ENCODE peak calls at places on chromosomes 3 and 15, in five cellular contexts. K is tibial artery, M is Panc1, A is uterus, R is mammary epithelial cell. Z is an unnamed sample.

GRCh38 chr3:28349397-28350000 is 875 bp upstream of the AZI2 start:
- DNase-seq in R (no peak), A (no peak), M (no peak), K (no peak), Z (no peak)

GRCh38 chr3:142958707-142959106 is 4.8 kb downstream of the PAQR9 start:
- DNase-seq in M (peak; percentile 17), K (no peak), R (peak; percentile 98), A (no peak), Z (no peak)

GRCh38 chr3:142987080-142987700 is 14.2 kb upstream of the U2SURP start:
- DNase-seq in M (no peak), A (no peak), R (peak; percentile 27), K (no peak), Z (no peak)

GRCh38 chr3:106542101-106542769 is 673.4 kb upstream of the CBLB start:
- DNase-seq in K (no peak), R (peak; percentile 25), A (no peak), M (no peak), Z (no peak)

GRCh38 chr3:9750556-9751411 is 1.0 kb downstream of the OGG1 start:
- DNase-seq in A (no peak), R (no peak), M (no peak), K (no peak), Z (no peak)

GRCh38 chr3:40213556-40213955 is 96.0 kb upstream of the EIF1B start:
- DNase-seq in A (no peak), R (no peak), M (no peak), K (no peak), Z (no peak)

GRCh38 chr15:68344600-68344999 is 67.1 kb downstream of the FEM1B start:
- DNase-seq in M (no peak), K (no peak), R (peak; percentile 69), A (no peak), Z (no peak)

GRCh38 chr15:101322849-101323477 is 27.9 kb upstream of the SNRPA1 start:
- DNase-seq in A (no peak), R (no peak), K (peak; percentile 39), M (no peak), Z (no peak)

GRCh38 chr3:79765854-79766253 is 1.9 kb downstream of the ROBO1 start:
- DNase-seq in M (no peak), K (no peak), A (no peak), R (no peak), Z (no peak)

GRCh38 chr3:177713921-177714900 is 516.9 kb upstream of the TBL1XR1 start:
- DNase-seq in M (no peak), K (no peak), A (no peak), R (no peak), Z (no peak)

GRCh38 chr3:140296796-140297352 is 361.9 kb downstream of the CLSTN2 start:
- DNase-seq in R (no peak), A (no peak), M (no peak), K (no peak), Z (no peak)

GRCh38 chr15:74378853-74379252 is 11.4 kb upstream of the CYP11A1 start:
- DNase-seq in R (peak; percentile 66), M (no peak), K (no peak), A (no peak), Z (no peak)

GRCh38 chr3:107662109-107662477 is 139.3 kb downstream of the BBX start:
- DNase-seq in R (peak; percentile 28), A (peak; percentile 34), M (no peak), K (no peak), Z (no peak)

GRCh38 chr15:45399381-45400212 is 21.3 kb upstream of the GATM start:
- DNase-seq in A (no peak), R (peak; percentile 52), M (peak; percentile 60), K (no peak), Z (no peak)

GRCh38 chr3:131619821-131620220 is 117.0 kb upstream of the MRPL3 start:
- DNase-seq in M (no peak), A (no peak), R (no peak), K (no peak), Z (no peak)

GRCh38 chr15:35444557-35445204 is 101.3 kb downstream of the DPH6 start:
- DNase-seq in A (no peak), M (peak; percentile 32), K (no peak), R (peak; percentile 28), Z (no peak)

GRCh38 chr15:90982135-90982534 is 12.2 kb downstream of the PRC1 start:
- DNase-seq in M (no peak), K (no peak), R (peak; percentile 57), A (no peak), Z (no peak)

GRCh38 chr3:48472673-48472922 is 26.1 kb downstream of the ATRIP start:
- DNase-seq in K (peak; percentile 72), A (no peak), R (no peak), M (no peak), Z (no peak)

GRCh38 chr15:37783290-37783689 is 151.2 kb upstream of the TMCO5A start:
- DNase-seq in K (no peak), R (no peak), M (no peak), A (no peak), Z (no peak)

GRCh38 chr3:76107935-76108570 is 322.7 kb upstream of the ZNF717 start:
- DNase-seq in M (no peak), K (no peak), A (no peak), R (peak; percentile 27), Z (no peak)

GRCh38 chr3:122964844-122965243 is 62.7 kb downstream of the SEMA5B start:
- DNase-seq in M (no peak), K (no peak), R (no peak), A (no peak), Z (no peak)

GRCh38 chr3:24963762-24964625 is 464.1 kb upstream of the RARB start:
- DNase-seq in M (peak; percentile 0), R (peak; percentile 9), A (no peak), K (no peak), Z (no peak)

DNA sequence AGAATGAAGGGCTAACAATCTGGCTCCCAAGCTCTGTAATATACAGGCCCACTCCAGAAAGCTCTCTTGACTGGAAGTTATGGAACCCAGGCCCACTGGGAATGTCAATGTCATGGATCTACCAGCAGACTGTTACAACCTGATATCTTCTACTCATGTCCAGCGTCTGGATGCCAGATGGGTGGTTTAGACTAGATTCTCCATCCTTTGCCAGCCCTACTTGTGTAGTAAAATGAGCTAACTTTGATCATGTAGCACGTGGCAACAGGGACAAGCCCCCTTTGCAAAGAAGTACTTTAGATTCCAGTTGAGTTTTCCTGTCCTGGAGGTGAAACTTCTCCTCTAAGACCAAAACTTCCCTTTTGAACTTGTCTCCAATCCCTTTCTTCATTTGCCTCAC is 55.1 kb downstream of the HEG1 start:
- DNase-seq in M (no peak), R (no peak), A (no peak), K (no peak), Z (no peak)
- H3K4me1 ChIP-seq in M (peaks cover 29% of the 10 kb centered on the region), R (no peaks in the 10 kb centered on the region), A (no peaks in the 10 kb centered on the region), K (no peaks in the 10 kb centered on the region), Z (peaks cover 17% of the 10 kb centered on the region)

GRCh38 chr15:29159771-29160455 is 109.7 kb downstream of the NSMCE3 start:
- DNase-seq in K (no peak), A (no peak), R (no peak), M (no peak), Z (no peak)

GRCh38 chr15:29151111-29151857 is 118.3 kb downstream of the NSMCE3 start:
- DNase-seq in R (no peak), K (no peak), M (no peak), A (no peak), Z (no peak)

GRCh38 chr15:29162411-29162810 is 107.2 kb downstream of the NSMCE3 start:
- DNase-seq in A (no peak), M (no peak), K (no peak), R (no peak), Z (no peak)

GRCh38 chr15:29156521-29156920 is 113.1 kb downstream of the NSMCE3 start:
- DNase-seq in K (no peak), R (no peak), A (no peak), M (no peak), Z (no peak)
- H3K27ac ChIP-seq in K (no peak overlapping the region), R (no peak overlapping the region), A (no peak overlapping the region), M (no peak overlapping the region), Z (no peak overlapping the region)

GRCh38 chr3:4887177-4887576 is 92.1 kb upstream of the BHLHE40 start:
- DNase-seq in M (peak; percentile 53), R (no peak), K (no peak), A (no peak), Z (no peak)

GRCh38 chr3:4884901-4885300 is 94.3 kb upstream of the BHLHE40 start:
- DNase-seq in A (no peak), K (no peak), M (no peak), R (no peak), Z (no peak)

GRCh38 chr3:4886448-4886847 is 92.8 kb upstream of the BHLHE40 start:
- DNase-seq in K (no peak), R (no peak), A (no peak), M (no peak), Z (no peak)

GRCh38 chr3:4883011-4883410 is 96.2 kb upstream of the BHLHE40 start:
- DNase-seq in K (no peak), A (no peak), M (no peak), R (no peak), Z (no peak)

DNA sequence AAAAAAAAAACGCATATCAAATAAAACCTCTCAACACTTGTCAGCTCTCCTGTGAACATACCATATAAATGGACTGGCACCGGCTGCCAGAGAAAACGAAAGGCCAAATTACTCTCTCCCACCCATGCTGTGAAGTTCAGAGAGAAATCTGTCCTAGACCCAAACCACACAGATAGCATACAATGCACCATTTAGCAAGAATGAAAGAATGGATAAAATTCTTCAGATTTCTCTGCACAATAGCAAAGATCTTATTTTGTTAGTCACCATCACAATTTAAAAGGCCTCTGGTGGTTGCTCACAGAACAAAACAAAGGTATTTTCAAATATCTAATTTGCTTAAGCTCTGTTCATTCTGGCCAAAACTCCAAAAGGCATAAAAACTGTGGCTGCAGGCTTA is 93.9 kb upstream of the BHLHE40 start:
- DNase-seq in R (no peak), K (no peak), M (no peak), A (no peak), Z (no peak)
- TF ChIP-seq CTCF in R (no peak), K (no peak), M (no peak), A (no peak), Z (no peak)

GRCh38 chr3:63974451-63974850 is 48.8 kb downstream of the PSMD6 start:
- DNase-seq in K (no peak), R (no peak), A (no peak), M (no peak), Z (no peak)
- H3K4me1 ChIP-seq in K (no peaks in the 10 kb centered on the region), R (peaks cover 74% of the 10 kb centered on the region), A (peaks cover 10% of the 10 kb centered on the region), M (no peaks in the 10 kb centered on the region), Z (peaks cover 95% of the 10 kb centered on the region)

GRCh38 chr15:82106671-82107070 is 60.9 kb upstream of the MEX3B start:
- DNase-seq in M (no peak), K (no peak), A (no peak), R (peak; percentile 14), Z (no peak)
- H3K27ac ChIP-seq in M (no peak overlapping the region), K (no peak overlapping the region), A (no peak overlapping the region), R (no peak overlapping the region), Z (no peak overlapping the region)

GRCh38 chr3:14633819-14634424 is 17.6 kb upstream of the CCDC174 start:
- DNase-seq in R (peak; percentile 41), K (no peak), A (no peak), M (peak; percentile 18), Z (peak; percentile 49)
- TF ChIP-seq CTCF in R (peak; percentile 82), K (peak; percentile 38), A (peak; percentile 28), M (peak; percentile 77), Z (peak; percentile 79)

Z was measured in CD8-positive, alpha-beta T cell.